ENCODE peak calls at places on chromosome 4, in five cellular contexts. F is sciatic nerve, C is mucosa of descending colon, B is Right ventricle myocardium superior, V is T-helper 17 cell. R is an unnamed sample.

GRCh38 chr4:123235431-123235830 is 161.2 kb upstream of the SPRY1 start:
- ATAC-seq in F (no peak), C (no peak), B (peak), V (no peak), R (no peak)

GRCh38 chr4:2695661-2696060 is 60.5 kb downstream of the TNIP2 start:
- ATAC-seq in F (no peak), C (no peak), B (no peak), V (no peak), R (no peak)

GRCh38 chr4:187209921-187210613 is 486.4 kb upstream of the FAT1 start:
- ATAC-seq in F (peak), C (peak), B (no peak), V (no peak), R (no peak)

GRCh38 chr4:185143596-185143969 is 517 bp downstream of the SLC25A4 start:
- ATAC-seq in F (peak), C (no peak), B (peak), V (peak), R (peak)

GRCh38 chr4:176002007-176002623 is 63.5 kb upstream of the WDR17 start:
- ATAC-seq in F (peak), C (peak), B (peak), V (no peak), R (peak)

GRCh38 chr4:186228514-186228894 is 1.2 kb downstream of the KLKB1 start:
- ATAC-seq in F (no peak), C (peak), B (no peak), V (no peak), R (no peak)

GRCh38 chr4:101288365-101289145 is 58.8 kb downstream of the PPP3CA start:
- ATAC-seq in F (peak), C (no peak), B (peak), V (no peak), R (no peak)

GRCh38 chr4:183522821-183523220 is 18.0 kb downstream of the ING2 start:
- ATAC-seq in F (no peak), C (no peak), B (no peak), V (no peak), R (no peak)

GRCh38 chr4:6391852-6392188 is 80.6 kb downstream of the PPP2R2C start:
- ATAC-seq in F (no peak), C (no peak), B (no peak), V (no peak), R (no peak)

GRCh38 chr4:141642711-141643110 is 6.3 kb downstream of the IL15 start:
- ATAC-seq in F (no peak), C (peak), B (no peak), V (no peak), R (no peak)

GRCh38 chr4:1218892-1219552 is 29.9 kb downstream of the CTBP1 start:
- ATAC-seq in F (no peak), C (no peak), B (no peak), V (no peak), R (peak)

GRCh38 chr4:36310793-36311192 is 29.4 kb downstream of the DTHD1 start:
- ATAC-seq in F (peak), C (peak), B (peak), V (peak), R (peak)

GRCh38 chr4:156799121-156799589 is 172.4 kb downstream of the PDGFC start:
- ATAC-seq in F (no peak), C (no peak), B (no peak), V (no peak), R (no peak)

GRCh38 chr4:88940506-88940905 is 116.5 kb downstream of the FAM13A start:
- ATAC-seq in F (no peak), C (no peak), B (no peak), V (peak), R (no peak)

GRCh38 chr4:85416094-85416493 is 58.9 kb upstream of the ARHGAP24 start:
- ATAC-seq in F (no peak), C (no peak), B (no peak), V (no peak), R (no peak)

GRCh38 chr4:86657382-86657781 is 63.3 kb downstream of the PTPN13 start:
- ATAC-seq in F (no peak), C (no peak), B (no peak), V (no peak), R (no peak)

GRCh38 chr4:40205259-40206198 is 8.7 kb downstream of the RHOH start:
- ATAC-seq in F (peak), C (peak), B (no peak), V (peak), R (peak)

GRCh38 chr4:77505275-77505957 is 100.2 kb upstream of the CXCL13 start:
- ATAC-seq in F (no peak), C (no peak), B (no peak), V (no peak), R (peak)

GRCh38 chr4:40842725-40843401 is 93.1 kb downstream of the NSUN7 start:
- ATAC-seq in F (no peak), C (no peak), B (peak), V (no peak), R (no peak)

GRCh38 chr4:15695240-15695699 is 7.6 kb upstream of the BST1 start:
- ATAC-seq in F (no peak), C (peak), B (no peak), V (no peak), R (no peak)

GRCh38 chr4:38723114-38723513 is 59.1 kb downstream of the KLF3 start:
- ATAC-seq in F (no peak), C (no peak), B (no peak), V (no peak), R (no peak)

GRCh38 chr4:113588895-113589668 is 172.5 kb downstream of the CAMK2D start:
- ATAC-seq in F (no peak), C (peak), B (no peak), V (peak), R (peak)

GRCh38 chr4:128649575-128650205 is 159.8 kb upstream of the JADE1 start:
- ATAC-seq in F (no peak), C (peak), B (no peak), V (no peak), R (no peak)

GRCh38 chr4:153067376-153067775 is 131.3 kb downstream of the FHDC1 start:
- ATAC-seq in F (no peak), C (peak), B (no peak), V (no peak), R (no peak)

GRCh38 chr4:38902695-38903094 is 35.1 kb downstream of the FAM114A1 start:
- ATAC-seq in F (peak), C (peak), B (peak), V (peak), R (peak)

GRCh38 chr4:119238068-119238722 is 25.7 kb downstream of the USP53 start:
- ATAC-seq in F (peak), C (peak), B (no peak), V (peak), R (peak)

GRCh38 chr4:1192493-1193205 is 20.3 kb upstream of the SPON2 start:
- ATAC-seq in F (peak), C (peak), B (peak), V (no peak), R (no peak)

GRCh38 chr4:147933316-147933715 is 201.4 kb downstream of the ARHGAP10 start:
- ATAC-seq in F (peak), C (peak), B (peak), V (peak), R (peak)

R was measured in stimulated activated memory B cell treated with anti-CD40 and anti-IgM and Interleukin-4, amounts not matched to agents 10 μg/mL and 1 μg/mL and 100 μg/mL, for 72 hours.